ENCODE peak calls at places on chromosome 5, in four cellular contexts. Z is nephron progenitor cell, C is OCI-LY7, T is neural progenitor cell. J is an unnamed sample.

GRCh38 chr5:33048315-33048714 is 337.2 kb downstream of the NPR3 start:
- DNase-seq in Z (no peak), C (no peak), T (peak; percentile 42), J (peak; percentile 57)

GRCh38 chr5:141637266-141637692 is 482 bp downstream of the RELL2 start:
- DNase-seq in Z (peak; percentile 48), C (peak; percentile 64), T (peak; percentile 62), J (peak; percentile 56)

GRCh38 chr5:141560725-141561483 is 57.9 kb downstream of the DIAPH1 start:
- DNase-seq in Z (peak; percentile 77), C (no peak), T (peak; percentile 94), J (peak; percentile 92)

GRCh38 chr5:28344803-28345433 is 1306.5 kb upstream of the CDH9 start:
- DNase-seq in Z (peak; percentile 9), C (peak; percentile 35), T (peak; percentile 77), J (peak; percentile 39)

GRCh38 chr5:84487963-84488362 is 103.3 kb upstream of the EDIL3 start:
- DNase-seq in Z (no peak), C (no peak), T (no peak), J (no peak)

GRCh38 chr5:74232281-74232680 is 408.2 kb downstream of the ENC1 start:
- DNase-seq in Z (no peak), C (no peak), T (peak; percentile 35), J (no peak)

GRCh38 chr5:39178171-39178570 is 41.2 kb downstream of the FYB1 start:
- DNase-seq in Z (no peak), C (no peak), T (no peak), J (no peak)

GRCh38 chr5:133664422-133664821 is 52.1 kb upstream of the FSTL4 start:
- DNase-seq in Z (no peak), C (no peak), T (no peak), J (no peak)

GRCh38 chr5:81579525-81579924 is 171.4 kb downstream of the SSBP2 start:
- DNase-seq in Z (no peak), C (peak; percentile 46), T (no peak), J (no peak)

GRCh38 chr5:94983861-94984535 is 300.9 kb downstream of the MCTP1 start:
- DNase-seq in Z (no peak), C (no peak), T (no peak), J (no peak)

GRCh38 chr5:159610966-159611579 is 280.8 kb upstream of the IL12B start:
- DNase-seq in Z (no peak), C (no peak), T (no peak), J (no peak)

GRCh38 chr5:141422742-141423291 is 2.0 kb downstream of the PCDHGA11 start:
- DNase-seq in Z (no peak), C (no peak), T (no peak), J (no peak)

GRCh38 chr5:77087484-77088291 is 603 bp upstream of the ZBED3 start:
- DNase-seq in Z (no peak), C (no peak), T (peak; percentile 4), J (no peak)

GRCh38 chr5:143653256-143653655 is 158.7 kb upstream of the HMHB1 start:
- DNase-seq in Z (no peak), C (no peak), T (no peak), J (no peak)

GRCh38 chr5:15209053-15209762 is 290.8 kb upstream of the FBXL7 start:
- DNase-seq in Z (no peak), C (no peak), T (no peak), J (no peak)

GRCh38 chr5:141800629-141801028 is 77.6 kb downstream of the PCDH1 start:
- DNase-seq in Z (no peak), C (no peak), T (no peak), J (no peak)

GRCh38 chr5:150122158-150122510 is 33.5 kb downstream of the PDGFRB start:
- DNase-seq in Z (no peak), C (peak; percentile 24), T (peak; percentile 61), J (no peak)

GRCh38 chr5:176779537-176779936 is 30.8 kb upstream of the UNC5A start:
- DNase-seq in Z (no peak), C (no peak), T (no peak), J (no peak)

GRCh38 chr5:176780951-176781350 is 29.4 kb upstream of the UNC5A start:
- DNase-seq in Z (no peak), C (no peak), T (no peak), J (no peak)

GRCh38 chr5:176781638-176782570 is 28.5 kb upstream of the UNC5A start:
- DNase-seq in Z (no peak), C (no peak), T (no peak), J (no peak)

GRCh38 chr5:176778921-176779465 is 31.4 kb upstream of the UNC5A start:
- DNase-seq in Z (no peak), C (no peak), T (no peak), J (no peak)

GRCh38 chr5:176780071-176780850 is 30.1 kb upstream of the UNC5A start:
- DNase-seq in Z (no peak), C (no peak), T (no peak), J (no peak)
- TF ChIP-seq CTCF in Z (no peak), C (no peak), T (no peak), J (no peak)

GRCh38 chr5:134857401-134857800 is 11.6 kb downstream of the C5orf24 start:
- DNase-seq in Z (no peak), C (no peak), T (no peak), J (no peak)

GRCh38 chr5:134846641-134846960 is 833 bp downstream of the C5orf24 start:
- DNase-seq in Z (no peak), C (peak; percentile 50), T (no peak), J (no peak)

GRCh38 chr5:134845852-134846640 is at the start of gene C5orf24:
- DNase-seq in Z (peak; percentile 85), C (peak; percentile 96), T (peak; percentile 91), J (peak; percentile 96)

GRCh38 chr5:134851307-134851923 is 5.6 kb downstream of the C5orf24 start:
- DNase-seq in Z (no peak), C (peak; percentile 37), T (no peak), J (no peak)
- TF ChIP-seq CTCF in Z (peak; percentile 19), C (peak; percentile 82), T (peak; percentile 36), J (peak; percentile 34)

DNA sequence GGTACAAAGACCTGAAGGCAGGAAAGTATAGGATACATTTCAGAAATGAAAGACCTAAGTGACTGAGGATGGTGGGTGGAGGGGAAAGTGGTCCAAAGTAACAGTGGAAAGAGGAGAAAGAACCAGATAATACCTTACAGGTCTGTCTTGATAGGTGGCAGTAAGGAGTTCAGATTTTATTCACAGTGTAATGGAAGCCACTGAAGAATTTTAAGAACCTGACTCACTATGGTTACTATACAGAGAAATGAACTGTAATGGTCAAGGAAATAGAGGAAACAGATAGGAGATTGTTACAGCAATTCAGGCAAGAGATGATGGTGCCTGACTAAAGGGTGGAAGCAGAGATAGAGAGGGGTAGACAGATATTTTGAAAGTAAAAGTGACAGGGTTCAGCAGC is 46.5 kb downstream of the EPB41L4A start:
- DNase-seq in Z (no peak), C (no peak), T (no peak), J (no peak)
- TF ChIP-seq CTCF in Z (no peak), C (peak; percentile 38), T (no peak), J (no peak)

GRCh38 chr5:86460519-86460918 is 157.2 kb upstream of the COX7C start:
- DNase-seq in Z (no peak), C (no peak), T (no peak), J (no peak)

GRCh38 chr5:86463339-86463738 is 154.4 kb upstream of the COX7C start:
- DNase-seq in Z (no peak), C (no peak), T (peak; percentile 13), J (peak; percentile 38)

GRCh38 chr5:86465052-86465838 is 152.5 kb upstream of the COX7C start:
- DNase-seq in Z (no peak), C (peak; percentile 2), T (no peak), J (no peak)

DNA sequence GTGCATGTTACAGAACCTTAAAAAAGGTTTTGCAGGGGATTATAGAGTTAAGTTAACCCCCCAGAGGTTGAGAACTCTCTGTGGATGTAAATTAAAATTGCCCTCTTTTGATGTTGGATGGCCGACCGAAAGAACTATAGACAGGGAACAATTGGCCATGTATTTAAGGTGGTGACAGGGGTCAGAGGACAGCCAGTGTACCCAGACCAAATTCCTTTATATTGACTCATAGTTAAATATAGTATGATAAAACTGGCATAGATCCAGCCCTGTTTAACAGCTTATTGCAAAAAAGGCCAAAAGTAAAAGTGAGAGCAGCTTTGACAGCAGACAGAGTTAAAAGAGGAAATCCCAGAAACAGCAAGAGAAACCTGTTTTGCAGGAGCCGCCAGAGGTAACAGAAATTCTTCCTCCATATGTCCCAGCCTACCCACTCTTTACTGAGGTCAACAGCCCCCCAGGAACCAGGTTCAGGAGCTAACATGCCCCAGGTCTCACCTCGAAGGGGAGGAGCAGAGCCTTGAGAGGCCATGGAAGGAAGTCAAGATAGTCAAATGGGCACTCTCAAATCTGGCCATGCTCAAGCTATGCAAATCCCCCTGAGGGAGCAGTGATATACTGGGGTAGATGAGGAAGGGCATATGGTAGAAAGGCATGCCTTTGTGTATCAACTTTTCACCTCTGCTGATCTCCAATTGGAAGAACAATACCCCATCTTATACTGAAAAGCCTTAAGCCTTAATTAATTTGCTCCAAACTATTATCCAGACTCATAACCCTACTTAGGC is 156.4 kb upstream of the COX7C start:
- DNase-seq in Z (no peak), C (no peak), T (no peak), J (no peak)
- TF ChIP-seq CTCF in Z (no peak), C (no peak), T (no peak), J (no peak)

GRCh38 chr5:43042176-43042625 is 2.1 kb upstream of the ANXA2R start:
- DNase-seq in Z (peak; percentile 72), C (peak; percentile 91), T (peak; percentile 87), J (peak; percentile 45)

GRCh38 chr5:43043400-43043756 is 3.3 kb upstream of the ANXA2R start:
- DNase-seq in Z (no peak), C (no peak), T (no peak), J (no peak)

GRCh38 chr5:43044181-43044914 is 4.2 kb upstream of the ANXA2R start:
- DNase-seq in Z (peak; percentile 49), C (no peak), T (peak; percentile 79), J (no peak)

GRCh38 chr5:43041669-43042175 is 1.6 kb upstream of the ANXA2R start:
- DNase-seq in Z (peak; percentile 70), C (peak; percentile 65), T (no peak), J (no peak)

DNA sequence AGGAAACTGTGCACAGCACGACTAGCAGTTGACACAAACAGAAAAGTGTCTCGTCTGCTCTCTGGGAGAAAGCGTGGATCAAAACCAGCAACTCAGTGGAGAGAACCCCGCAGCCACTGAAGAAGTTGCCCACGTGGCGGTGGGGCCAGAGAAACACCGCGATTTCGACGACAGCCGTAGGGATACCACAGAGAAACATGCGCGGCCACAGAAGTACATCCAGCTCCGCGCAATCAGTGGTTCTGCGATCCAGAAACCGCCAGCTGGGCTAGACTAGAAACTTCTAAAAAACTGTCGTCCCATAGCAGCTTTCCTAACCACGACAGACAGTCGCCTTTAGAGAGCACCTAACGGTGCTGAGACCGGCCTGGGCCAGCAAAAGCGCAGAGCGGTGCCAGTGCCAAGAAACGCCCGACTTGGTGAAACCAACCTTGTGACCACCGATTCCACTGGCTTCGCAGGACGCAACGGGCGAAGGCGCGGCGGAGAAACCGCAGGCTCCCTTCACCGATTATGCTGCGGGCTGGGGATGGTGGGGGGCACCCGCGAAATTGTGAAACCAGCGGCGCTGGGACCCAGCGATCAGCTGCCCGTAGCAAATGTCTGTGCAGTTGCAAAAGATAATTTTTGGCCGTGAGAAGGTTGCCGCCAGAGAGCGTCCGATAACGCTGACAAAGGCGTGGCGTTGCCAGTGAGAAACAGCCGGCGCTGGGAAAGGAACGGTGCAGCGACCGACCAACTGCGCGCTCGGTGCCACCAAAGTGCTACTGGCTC is 2.7 kb upstream of the ANXA2R start:
- DNase-seq in Z (peak; percentile 51), C (peak; percentile 87), T (peak; percentile 67), J (no peak)
- TF ChIP-seq CTCF in Z (no peak), C (peak; percentile 48), T (no peak), J (no peak)

J was measured in WERI-Rb-1.